ENCODE peak calls at places on chromosomes 3 and 15, in eight cellular contexts. Q, S, M, T, V, K, A and X are unnamed samples.

GRCh38 chr3:100226712-100227429 is 33.9 kb upstream of the TBC1D23 start:
- DNase-seq in Q (no peak), K (no peak), M (no peak), T (no peak), S (peak), A (no peak), V (no peak), X (no peak)

GRCh38 chr15:101193063-101193712 is 58.7 kb downstream of the CHSY1 start:
- DNase-seq in V (peak), A (no peak), Q (no peak), M (no peak), K (peak), S (peak), T (no peak), X (no peak)

GRCh38 chr3:45596290-45596791 is 1.8 kb downstream of the LIMD1 start:
- DNase-seq in K (no peak), Q (no peak), T (no peak), S (no peak), M (no peak), V (no peak), A (no peak), X (peak)

GRCh38 chr3:115436767-115437301 is 186.5 kb upstream of the GAP43 start:
- DNase-seq in V (peak), Q (no peak), M (peak), A (no peak), S (peak), K (no peak), T (peak), X (no peak)

GRCh38 chr3:9754678-9755077 is 4.9 kb downstream of the OGG1 start:
- DNase-seq in V (no peak), A (no peak), Q (no peak), S (no peak), M (no peak), K (no peak), T (no peak), X (peak)

GRCh38 chr3:139430467-139430866 is 41.0 kb upstream of the COPB2 start:
- DNase-seq in A (no peak), Q (no peak), S (no peak), V (no peak), K (no peak), M (no peak), T (no peak), X (no peak)

GRCh38 chr15:74866090-74866489 is 7.1 kb downstream of the SCAMP2 start:
- DNase-seq in S (peak), M (peak), A (no peak), T (no peak), Q (no peak), K (no peak), V (no peak), X (no peak)

GRCh38 chr15:48641416-48641815 is 4.1 kb downstream of the FBN1 start:
- DNase-seq in T (peak), M (no peak), K (peak), Q (no peak), S (peak), A (peak), V (no peak), X (no peak)

GRCh38 chr3:148998297-148998696 is 7.0 kb downstream of the GYG1 start:
- DNase-seq in Q (no peak), T (no peak), M (no peak), V (no peak), S (peak), K (no peak), A (no peak), X (no peak)

GRCh38 chr3:10594915-10595314 is 89.5 kb upstream of the ATP2B2 start:
- DNase-seq in S (peak), M (peak), V (peak), K (no peak), Q (peak), A (no peak), T (peak), X (no peak)

GRCh38 chr3:152087153-152087552 is 181.6 kb upstream of the MBNL1 start:
- DNase-seq in T (no peak), V (no peak), K (no peak), M (no peak), S (no peak), Q (no peak), A (no peak), X (no peak)

GRCh38 chr3:45464336-45464809 is 76.0 kb downstream of the LARS2 start:
- DNase-seq in A (no peak), K (peak), S (peak), V (no peak), T (peak), M (no peak), Q (peak), X (peak)

GRCh38 chr3:108494862-108495531 is 15.4 kb downstream of the MYH15 start:
- DNase-seq in V (no peak), Q (no peak), M (no peak), A (no peak), K (no peak), T (no peak), S (no peak), X (no peak)

GRCh38 chr3:180996415-180996932 is 6.9 kb upstream of the DNAJC19 start:
- DNase-seq in V (no peak), A (no peak), Q (no peak), M (no peak), S (no peak), K (no peak), T (no peak), X (no peak)

GRCh38 chr15:38857814-38858213 is 293.2 kb upstream of the RASGRP1 start:
- DNase-seq in M (no peak), K (no peak), S (no peak), T (no peak), V (no peak), Q (no peak), A (no peak), X (no peak)

GRCh38 chr3:99475229-99475628 is 163.2 kb upstream of the COL8A1 start:
- DNase-seq in A (no peak), T (no peak), K (no peak), M (no peak), S (peak), Q (no peak), V (no peak), X (no peak)

GRCh38 chr3:164640586-164640985 is 437.7 kb downstream of the SI start:
- DNase-seq in K (no peak), T (no peak), A (no peak), Q (no peak), S (no peak), M (no peak), V (no peak), X (no peak)

GRCh38 chr3:157070186-157070585 is 89.8 kb downstream of the CCNL1 start:
- DNase-seq in A (no peak), M (no peak), T (no peak), Q (no peak), V (no peak), S (no peak), K (no peak), X (no peak)

GRCh38 chr15:77044228-77045042 is 26.5 kb downstream of the TSPAN3 start:
- DNase-seq in M (no peak), T (no peak), Q (no peak), S (no peak), K (no peak), A (no peak), V (no peak), X (no peak)